ENCODE peak calls at places on chromosome X, in seven cellular contexts. E is neural crest cell; M is naive thymus-derived CD4-positive, alpha-beta T cell; K is A673; X is adipocyte; D is GM13976; C is heart left ventricle. J is an unnamed sample.

GRCh38 chrX:65195621-65196020 is 219.4 kb upstream of the ZC4H2 start:
- DNase-seq in E (no peak), M (no peak), K (no peak), X (no peak), D (no peak), C (no peak), J (no peak)

GRCh38 chrX:148380614-148381561 is 119.5 kb upstream of the AFF2 start:
- DNase-seq in E (no peak), M (peak), K (no peak), X (no peak), D (peak), C (no peak), J (no peak)

GRCh38 chrX:125769628-125770027 is 396.5 kb downstream of the DCAF12L2 start:
- DNase-seq in E (no peak), M (no peak), K (no peak), X (no peak), D (no peak), C (no peak), J (no peak)

GRCh38 chrX:150766351-150767044 is 73.3 kb downstream of the MTMR1 start:
- DNase-seq in E (no peak), M (no peak), K (no peak), X (no peak), D (peak), C (no peak), J (no peak)

GRCh38 chrX:46036508-46036907 is 508.7 kb downstream of the ZNF674 start:
- DNase-seq in E (no peak), M (no peak), K (no peak), X (peak), D (no peak), C (no peak), J (no peak)

GRCh38 chrX:63746278-63746677 is 38.7 kb downstream of the ARHGEF9 start:
- DNase-seq in E (no peak), M (peak), K (no peak), X (no peak), D (peak), C (no peak), J (no peak)

GRCh38 chrX:136162827-136163427 is 15.6 kb downstream of the FHL1 start:
- DNase-seq in E (peak), M (peak), K (peak), X (peak), D (peak), C (peak), J (peak)

GRCh38 chrX:50115973-50116372 is 84.8 kb downstream of the AKAP4 start:
- DNase-seq in E (no peak), M (no peak), K (no peak), X (no peak), D (no peak), C (no peak), J (no peak)

J was measured in SW 1271.